ENCODE peak calls at places on chromosomes 13 and 19, in four cellular contexts. One of them, this sample, is unnamed.
A peak's percentile ranks its signal among the peaks of the same experiment; 100 is the strongest.

GRCh38 chr13:97977982-97978381 is 24.5 kb downstream of the IPO5 start:
- DNase-seq in GM12891: no peak
- DNase-seq in HepG2: no peak
- DNase-seq in GM12878: no peak
- DNase-seq in this sample: no peak

GRCh38 chr19:21322528-21322927 is 6.7 kb downstream of the ZNF708 start:
- DNase-seq in GM12891: no peak
- DNase-seq in HepG2: no peak
- DNase-seq in GM12878: no peak
- DNase-seq in this sample: no peak

GRCh38 chr19:31641591-31641990 is 292.4 kb upstream of the TSHZ3 start:
- DNase-seq in GM12891: no peak
- DNase-seq in HepG2: no peak
- DNase-seq in GM12878: no peak
- DNase-seq in this sample: no peak

GRCh38 chr13:94776956-94777355 is 64.6 kb upstream of the SOX21 start:
- DNase-seq in GM12891: no peak
- DNase-seq in HepG2: no peak
- DNase-seq in GM12878: no peak
- DNase-seq in this sample: no peak

GRCh38 chr19:58054792-58055482 is 4.1 kb upstream of the ZNF135 start:
- DNase-seq in GM12891: no peak
- DNase-seq in HepG2: no peak
- DNase-seq in GM12878: no peak
- DNase-seq in this sample: no peak

GRCh38 chr13:43107780-43108179 is 84.4 kb downstream of the DNAJC15 start:
- DNase-seq in GM12891: no peak
- DNase-seq in HepG2: no peak
- DNase-seq in GM12878: no peak
- DNase-seq in this sample: no peak

GRCh38 chr19:3653865-3654513 is 27.4 kb upstream of the CACTIN start:
- DNase-seq in GM12891: no peak
- DNase-seq in HepG2: no peak
- DNase-seq in GM12878: no peak
- DNase-seq in this sample: no peak

GRCh38 chr13:65560936-65561335 is 1669.2 kb downstream of the PCDH9 start:
- DNase-seq in GM12891: no peak
- DNase-seq in HepG2: no peak
- DNase-seq in GM12878: no peak
- DNase-seq in this sample: no peak

GRCh38 chr13:50189450-50189849 is 174.2 kb downstream of the KCNRG start:
- DNase-seq in GM12891: no peak
- DNase-seq in HepG2: no peak
- DNase-seq in GM12878: no peak
- DNase-seq in this sample: no peak

GRCh38 chr19:9128171-9128570 is 1.4 kb upstream of the OR7G3 start:
- DNase-seq in GM12891: no peak
- DNase-seq in HepG2: no peak
- DNase-seq in GM12878: no peak
- DNase-seq in this sample: no peak

GRCh38 chr19:38812004-38812840 is 523 bp downstream of the LGALS4 start:
- DNase-seq in GM12891: no peak
- DNase-seq in HepG2: no peak
- DNase-seq in GM12878: no peak
- DNase-seq in this sample: no peak

GRCh38 chr19:2274937-2275535 is 6.9 kb downstream of the PEAK3 start:
- DNase-seq in GM12891: no peak
- DNase-seq in HepG2: peak; percentile 73
- DNase-seq in GM12878: no peak
- DNase-seq in this sample: no peak

GRCh38 chr13:79522583-79522982 is 41.6 kb downstream of the NDFIP2 start:
- DNase-seq in GM12891: peak; percentile 5
- DNase-seq in HepG2: no peak
- DNase-seq in GM12878: peak; percentile 69
- DNase-seq in this sample: no peak

GRCh38 chr19:27971869-27972268 is 1241.1 kb downstream of the UQCRFS1 start:
- DNase-seq in GM12891: no peak
- DNase-seq in HepG2: no peak
- DNase-seq in GM12878: no peak
- DNase-seq in this sample: no peak

GRCh38 chr13:27141746-27142145 is 29.9 kb downstream of the USP12 start:
- DNase-seq in GM12891: no peak
- DNase-seq in HepG2: no peak
- DNase-seq in GM12878: no peak
- DNase-seq in this sample: no peak

DNA sequence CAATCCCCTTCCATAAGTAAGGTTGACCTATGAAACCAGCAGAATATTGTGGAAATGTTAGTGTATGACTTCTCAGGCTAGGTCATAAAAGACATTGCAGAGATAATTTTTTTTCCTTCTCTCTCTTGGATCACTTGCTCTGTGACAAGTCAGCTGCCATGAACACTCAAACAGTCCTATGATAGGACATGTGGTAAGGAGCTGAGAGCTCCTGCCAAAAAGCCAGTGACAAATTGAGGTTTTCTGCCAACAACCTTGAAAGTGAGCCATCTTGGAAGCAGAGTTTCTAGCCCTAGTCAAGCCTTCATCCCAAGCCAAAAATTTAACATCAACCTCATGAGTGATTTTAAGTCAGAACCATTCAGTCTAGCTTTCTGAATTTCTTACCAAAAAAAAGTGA is 270.9 kb upstream of the NBEA start:
- DNase-seq in GM12891: no peak
- DNase-seq in HepG2: no peak
- DNase-seq in GM12878: no peak
- DNase-seq in this sample: no peak
- TF ChIP-seq TAF1 in GM12891: no peak
- TF ChIP-seq TAF1 in HepG2: no peak
- TF ChIP-seq TAF1 in GM12878: no peak
- TF ChIP-seq TAF1 in this sample: no peak

GRCh38 chr13:110559429-110559943 is 2.0 kb downstream of the RAB20 start:
- DNase-seq in GM12891: no peak
- DNase-seq in HepG2: no peak
- DNase-seq in GM12878: no peak
- DNase-seq in this sample: no peak
- TF ChIP-seq POLR2A in GM12891: no peak
- TF ChIP-seq POLR2A in HepG2: no peak
- TF ChIP-seq POLR2A in GM12878: no peak
- TF ChIP-seq POLR2A in this sample: no peak

GRCh38 chr19:29873024-29873800 is 61.4 kb downstream of the CCNE1 start:
- DNase-seq in GM12891: peak; percentile 82
- DNase-seq in HepG2: no peak
- DNase-seq in GM12878: no peak
- DNase-seq in this sample: peak; percentile 79
- TF ChIP-seq TAF1 in GM12891: no peak
- TF ChIP-seq TAF1 in HepG2: peak; percentile 26
- TF ChIP-seq TAF1 in GM12878: no peak
- TF ChIP-seq TAF1 in this sample: no peak

GRCh38 chr13:31162151-31163008 is 676 bp upstream of the HSPH1 start:
- DNase-seq in GM12891: peak; percentile 69
- DNase-seq in HepG2: peak; percentile 96
- DNase-seq in GM12878: peak; percentile 92
- DNase-seq in this sample: peak; percentile 66
- TF ChIP-seq POLR2A in GM12891: no peak
- TF ChIP-seq POLR2A in HepG2: peak; percentile 57
- TF ChIP-seq POLR2A in GM12878: no peak
- TF ChIP-seq POLR2A in this sample: peak; percentile 15

GRCh38 chr13:99064624-99065249 is 86.9 kb upstream of the DOCK9 start:
- DNase-seq in GM12891: no peak
- DNase-seq in HepG2: no peak
- DNase-seq in GM12878: no peak
- DNase-seq in this sample: no peak
- TF ChIP-seq TAF1 in GM12891: no peak
- TF ChIP-seq TAF1 in HepG2: no peak
- TF ChIP-seq TAF1 in GM12878: no peak
- TF ChIP-seq TAF1 in this sample: no peak

DNA sequence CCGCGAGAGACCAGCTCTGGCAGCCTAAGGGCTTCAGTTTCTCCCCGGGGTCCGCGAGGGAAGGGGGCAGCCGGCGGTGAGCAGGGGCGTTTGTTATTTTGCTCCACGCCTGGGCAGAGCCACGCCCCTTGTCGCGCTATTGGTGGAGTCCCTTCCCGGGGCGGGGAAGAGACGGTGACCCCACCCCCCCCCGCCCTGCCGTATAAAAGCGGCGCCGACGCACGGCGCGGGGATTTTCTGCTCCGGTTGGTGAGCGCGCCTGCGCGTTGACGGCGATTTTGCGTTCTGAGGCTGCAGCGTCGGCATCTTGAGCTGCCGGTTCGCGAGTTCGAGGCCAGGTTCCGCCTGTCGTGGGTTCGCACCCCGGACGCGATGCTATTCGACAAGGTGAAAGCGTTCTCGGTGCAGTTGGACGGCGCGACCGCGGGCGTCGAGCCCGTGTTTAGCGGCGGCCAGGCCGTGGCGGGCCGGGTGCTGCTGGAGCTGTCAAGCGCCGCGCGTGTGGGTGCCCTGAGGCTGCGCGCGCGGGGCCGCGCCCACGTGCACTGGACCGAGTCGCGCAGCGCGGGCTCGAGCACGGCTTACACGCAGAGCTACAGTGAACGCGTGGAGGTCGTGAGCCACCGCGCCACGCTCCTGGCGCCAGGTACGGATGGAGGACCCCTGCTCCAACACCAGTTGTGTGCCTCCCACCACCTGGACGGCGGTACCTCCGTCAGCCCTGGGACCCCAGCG is at the start of gene ARRDC2:
- DNase-seq in GM12891: peak; percentile 97
- DNase-seq in HepG2: peak; percentile 44
- DNase-seq in GM12878: no peak
- DNase-seq in this sample: peak; percentile 98
- TF ChIP-seq POLR2A in GM12891: no peak
- TF ChIP-seq POLR2A in HepG2: no peak
- TF ChIP-seq POLR2A in GM12878: peak; percentile 77
- TF ChIP-seq POLR2A in this sample: peak; percentile 38

GRCh38 chr13:28429685-28430290 is 65.1 kb downstream of the FLT1 start:
- DNase-seq in GM12891: no peak
- DNase-seq in HepG2: no peak
- DNase-seq in GM12878: peak; percentile 84
- DNase-seq in this sample: no peak
- TF ChIP-seq TAF1 in GM12891: no peak
- TF ChIP-seq TAF1 in HepG2: no peak
- TF ChIP-seq TAF1 in GM12878: no peak
- TF ChIP-seq TAF1 in this sample: no peak

DNA sequence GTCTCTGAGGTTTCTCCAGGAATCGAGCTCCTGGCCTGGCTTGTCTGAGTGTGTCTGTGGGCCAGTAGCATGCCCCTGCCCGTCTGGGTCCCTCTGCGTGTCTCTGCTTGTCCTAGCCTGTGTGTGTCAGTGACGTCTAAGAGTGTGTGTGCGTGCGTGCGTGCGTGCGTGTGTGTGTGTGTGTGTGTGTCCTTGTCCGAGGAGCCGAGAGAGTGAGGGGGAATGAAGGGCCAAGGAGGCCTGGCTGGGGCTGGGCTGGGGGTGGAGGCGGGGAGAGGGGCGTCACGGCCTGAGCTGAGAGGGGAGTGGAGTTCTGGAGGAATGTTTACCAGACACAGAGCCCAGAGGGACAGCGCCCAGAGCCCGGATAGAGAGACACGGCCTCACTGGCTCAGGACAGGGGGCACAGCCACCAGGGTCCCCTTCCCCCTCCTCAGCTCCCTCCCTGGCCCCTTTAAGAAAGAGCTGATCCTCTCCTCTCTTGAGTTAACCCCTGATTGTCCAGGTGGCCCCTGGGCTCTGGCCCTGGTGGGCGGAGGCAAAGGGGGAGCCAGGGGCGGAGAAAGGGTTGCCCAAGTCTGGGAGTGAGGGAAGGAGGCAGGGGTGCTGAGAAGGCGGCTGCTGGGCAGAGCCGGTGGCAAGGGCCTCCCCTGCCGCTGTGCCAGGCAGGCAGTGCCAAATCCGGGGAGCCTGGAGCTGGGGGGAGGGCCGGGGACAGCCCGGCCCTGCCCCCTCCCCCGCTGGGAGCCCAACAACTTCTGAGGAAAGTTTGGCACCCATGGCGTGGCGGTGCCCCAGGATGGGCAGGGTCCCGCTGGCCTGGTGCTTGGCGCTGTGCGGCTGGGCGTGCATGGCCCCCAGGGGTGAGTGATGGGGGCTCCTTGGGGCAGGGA is at the start of gene AXL:
- DNase-seq in GM12891: no peak
- DNase-seq in HepG2: peak; percentile 25
- DNase-seq in GM12878: no peak
- DNase-seq in this sample: no peak
- TF ChIP-seq POLR2A in GM12891: no peak
- TF ChIP-seq POLR2A in HepG2: no peak
- TF ChIP-seq POLR2A in GM12878: no peak
- TF ChIP-seq POLR2A in this sample: no peak